ENCODE peak calls at places on chromosomes 1 and 21, in eight cellular contexts. One of them, this sample, is unnamed.
A peak's percentile ranks its signal among the peaks of the same experiment; 100 is the strongest.

GRCh38 chr1:162070094-162070748 is 730 bp downstream of the NOS1AP start:
- DNase-seq in GM23248: peak; percentile 10
- DNase-seq in stromal cell of bone marrow: no peak
- DNase-seq in tibial artery: no peak
- DNase-seq in EL: no peak
- DNase-seq in stimulated activated CD4-positive, alpha-beta T cell treated with anti-CD3 and anti-CD28 coated beads, TNF-alpha, amount 100 ng/mL, for 48 hours: peak; percentile 3
- DNase-seq in AG08395: no peak
- DNase-seq in CD4-positive, alpha-beta memory T cell: no peak
- DNase-seq in this sample: no peak

GRCh38 chr1:227899141-227899819 is 48.5 kb downstream of the WNT9A start:
- DNase-seq in GM23248: no peak
- DNase-seq in AG08395: no peak
- DNase-seq in CD4-positive, alpha-beta memory T cell: no peak
- DNase-seq in stimulated activated CD4-positive, alpha-beta T cell treated with anti-CD3 and anti-CD28 coated beads, TNF-alpha, amount 100 ng/mL, for 48 hours: no peak
- DNase-seq in stromal cell of bone marrow: no peak
- DNase-seq in EL: no peak
- DNase-seq in tibial artery: peak; percentile 3
- DNase-seq in this sample: no peak

GRCh38 chr21:41290106-41290799 is 26.3 kb upstream of the FAM3B start:
- DNase-seq in stromal cell of bone marrow: peak; percentile 9
- DNase-seq in GM23248: peak; percentile 19
- DNase-seq in CD4-positive, alpha-beta memory T cell: no peak
- DNase-seq in AG08395: no peak
- DNase-seq in tibial artery: no peak
- DNase-seq in stimulated activated CD4-positive, alpha-beta T cell treated with anti-CD3 and anti-CD28 coated beads, TNF-alpha, amount 100 ng/mL, for 48 hours: no peak
- DNase-seq in EL: no peak
- DNase-seq in this sample: no peak

GRCh38 chr1:201025571-201026002 is 2.1 kb upstream of the KIF21B start:
- DNase-seq in stromal cell of bone marrow: peak; percentile 29
- DNase-seq in GM23248: peak; percentile 52
- DNase-seq in CD4-positive, alpha-beta memory T cell: no peak
- DNase-seq in stimulated activated CD4-positive, alpha-beta T cell treated with anti-CD3 and anti-CD28 coated beads, TNF-alpha, amount 100 ng/mL, for 48 hours: no peak
- DNase-seq in AG08395: no peak
- DNase-seq in EL: peak; percentile 84
- DNase-seq in tibial artery: no peak
- DNase-seq in this sample: no peak

GRCh38 chr1:234375672-234376071 is 2.4 kb downstream of the COA6 start:
- DNase-seq in stimulated activated CD4-positive, alpha-beta T cell treated with anti-CD3 and anti-CD28 coated beads, TNF-alpha, amount 100 ng/mL, for 48 hours: no peak
- DNase-seq in AG08395: no peak
- DNase-seq in stromal cell of bone marrow: no peak
- DNase-seq in tibial artery: no peak
- DNase-seq in EL: no peak
- DNase-seq in GM23248: no peak
- DNase-seq in CD4-positive, alpha-beta memory T cell: no peak
- DNase-seq in this sample: no peak

GRCh38 chr21:35375115-35375514 is 326.0 kb upstream of the RUNX1 start:
- DNase-seq in EL: peak; percentile 96
- DNase-seq in stimulated activated CD4-positive, alpha-beta T cell treated with anti-CD3 and anti-CD28 coated beads, TNF-alpha, amount 100 ng/mL, for 48 hours: no peak
- DNase-seq in AG08395: peak; percentile 69
- DNase-seq in stromal cell of bone marrow: no peak
- DNase-seq in GM23248: peak; percentile 93
- DNase-seq in CD4-positive, alpha-beta memory T cell: no peak
- DNase-seq in tibial artery: no peak
- DNase-seq in this sample: no peak

GRCh38 chr1:245591346-245592082 is 436.7 kb downstream of the KIF26B start:
- DNase-seq in AG08395: no peak
- DNase-seq in CD4-positive, alpha-beta memory T cell: no peak
- DNase-seq in EL: no peak
- DNase-seq in stimulated activated CD4-positive, alpha-beta T cell treated with anti-CD3 and anti-CD28 coated beads, TNF-alpha, amount 100 ng/mL, for 48 hours: no peak
- DNase-seq in tibial artery: no peak
- DNase-seq in stromal cell of bone marrow: no peak
- DNase-seq in GM23248: no peak
- DNase-seq in this sample: no peak

GRCh38 chr1:171366099-171366498 is 52.1 kb downstream of the FMO4 start:
- DNase-seq in AG08395: no peak
- DNase-seq in tibial artery: no peak
- DNase-seq in CD4-positive, alpha-beta memory T cell: no peak
- DNase-seq in stimulated activated CD4-positive, alpha-beta T cell treated with anti-CD3 and anti-CD28 coated beads, TNF-alpha, amount 100 ng/mL, for 48 hours: no peak
- DNase-seq in EL: no peak
- DNase-seq in stromal cell of bone marrow: no peak
- DNase-seq in GM23248: peak; percentile 12
- DNase-seq in this sample: no peak

GRCh38 chr1:6091823-6092109 is 46.1 kb downstream of the KCNAB2 start:
- DNase-seq in CD4-positive, alpha-beta memory T cell: no peak
- DNase-seq in AG08395: no peak
- DNase-seq in tibial artery: no peak
- DNase-seq in stromal cell of bone marrow: no peak
- DNase-seq in stimulated activated CD4-positive, alpha-beta T cell treated with anti-CD3 and anti-CD28 coated beads, TNF-alpha, amount 100 ng/mL, for 48 hours: no peak
- DNase-seq in EL: no peak
- DNase-seq in GM23248: no peak
- DNase-seq in this sample: no peak

GRCh38 chr1:222814536-222815366 is at the start of gene DISP1:
- DNase-seq in AG08395: peak; percentile 84
- DNase-seq in CD4-positive, alpha-beta memory T cell: peak; percentile 67
- DNase-seq in tibial artery: peak; percentile 70
- DNase-seq in stimulated activated CD4-positive, alpha-beta T cell treated with anti-CD3 and anti-CD28 coated beads, TNF-alpha, amount 100 ng/mL, for 48 hours: peak; percentile 50
- DNase-seq in GM23248: peak; percentile 87
- DNase-seq in stromal cell of bone marrow: peak; percentile 59
- DNase-seq in EL: peak; percentile 81
- DNase-seq in this sample: peak; percentile 68